ENCODE peak calls at places on chromosome 10, in six cellular contexts. L is tibial artery; G is stimulated activated CD4-positive, alpha-beta T cell treated with anti-CD3 and anti-CD28 coated beads, Interleukin-15, amount 100 ng/mL, for 1 hour; J is KG1; N is naive thymus-derived CD8-positive, alpha-beta T cell; O is glutamatergic neuron. V is an unnamed sample.

GRCh38 chr10:28853195-28853594 is 175.9 kb downstream of the BAMBI start:
- DNase-seq in N (no peak), G (no peak), O (no peak), L (no peak), J (no peak), V (no peak)

GRCh38 chr10:126558881-126559280 is 111.6 kb downstream of the C10orf90 start:
- DNase-seq in J (no peak), G (no peak), L (no peak), N (no peak), O (no peak), V (no peak)

GRCh38 chr10:80253266-80253962 is 36.0 kb downstream of the MAT1A start:
- DNase-seq in J (no peak), O (no peak), L (no peak), N (no peak), G (no peak), V (no peak)

GRCh38 chr10:126387041-126387908 is 1.0 kb downstream of the ADAM12 start:
- DNase-seq in G (peak; percentile 22), O (peak; percentile 84), N (no peak), J (no peak), L (peak; percentile 77), V (no peak)

GRCh38 chr10:122774269-122774668 is 71.4 kb downstream of the CUZD1 start:
- DNase-seq in J (no peak), G (no peak), N (no peak), O (no peak), L (no peak), V (no peak)

GRCh38 chr10:2985729-2986232 is 81.6 kb upstream of the PFKP start:
- DNase-seq in N (no peak), L (no peak), G (no peak), J (no peak), O (no peak), V (no peak)

GRCh38 chr10:70715853-70716795 is 43.8 kb downstream of the ADAMTS14 start:
- DNase-seq in N (no peak), O (peak; percentile 80), L (no peak), G (no peak), J (no peak), V (no peak)

GRCh38 chr10:63713191-63714144 is 192.3 kb downstream of the REEP3 start:
- DNase-seq in J (no peak), O (peak; percentile 71), N (no peak), G (no peak), L (no peak), V (no peak)

GRCh38 chr10:111221682-111222470 is 145.0 kb downstream of the ADRA2A start:
- DNase-seq in L (no peak), J (no peak), G (no peak), O (no peak), N (no peak), V (no peak)

GRCh38 chr10:123475466-123475865 is 190.7 kb upstream of the GPR26 start:
- DNase-seq in G (no peak), O (no peak), N (no peak), J (no peak), L (no peak), V (no peak)

GRCh38 chr10:79017882-79018550 is 50.8 kb upstream of the ZMIZ1 start:
- DNase-seq in O (no peak), G (no peak), L (peak; percentile 46), N (no peak), J (no peak), V (no peak)